ENCODE peak calls at places on chromosomes 6 and 20, in nine cellular contexts. T is CD8-positive, alpha-beta T cell; H is RWPE1; P is nephron progenitor cell; K is Panc1; Q is fibroblast of lung; G is Calu3; O is WERI-Rb-1; J is astrocyte of the cerebellum. W is an unnamed sample.

GRCh38 chr20:1734269-1734858 is 76.8 kb upstream of the SIRPG start:
- DNase-seq in T (peak), H (no peak), P (no peak), K (no peak), Q (no peak), G (no peak), O (no peak), J (no peak), W (no peak)

GRCh38 chr6:113630738-113631535 is 226.2 kb upstream of the MARCKS start:
- DNase-seq in T (no peak), H (no peak), P (no peak), K (no peak), Q (peak), G (no peak), O (no peak), J (no peak), W (no peak)

GRCh38 chr20:51287628-51288413 is 254.7 kb downstream of the NFATC2 start:
- DNase-seq in T (no peak), H (no peak), P (no peak), K (no peak), Q (no peak), G (no peak), O (no peak), J (no peak), W (no peak)

GRCh38 chr20:61567204-61567603 is 315.1 kb downstream of the CDH4 start:
- DNase-seq in T (no peak), H (no peak), P (no peak), K (no peak), Q (no peak), G (no peak), O (no peak), J (no peak), W (no peak)

GRCh38 chr20:64155258-64156135 is 8.8 kb upstream of the MYT1 start:
- DNase-seq in T (no peak), H (no peak), P (no peak), K (no peak), Q (no peak), G (no peak), O (peak), J (no peak), W (no peak)

GRCh38 chr6:10463491-10464481 is 48.9 kb upstream of the TFAP2A start:
- DNase-seq in T (no peak), H (no peak), P (no peak), K (no peak), Q (no peak), G (no peak), O (no peak), J (no peak), W (no peak)

GRCh38 chr6:7542878-7543394 is 1.5 kb downstream of the DSP start:
- DNase-seq in T (no peak), H (peak), P (peak), K (no peak), Q (no peak), G (peak), O (no peak), J (no peak), W (no peak)

GRCh38 chr6:139801571-139802321 is 427.3 kb upstream of the CITED2 start:
- DNase-seq in T (no peak), H (no peak), P (no peak), K (no peak), Q (peak), G (no peak), O (no peak), J (no peak), W (no peak)

GRCh38 chr6:34745277-34746103 is 11.8 kb upstream of the SNRPC start:
- DNase-seq in T (no peak), H (peak), P (no peak), K (no peak), Q (no peak), G (peak), O (no peak), J (no peak), W (no peak)

GRCh38 chr20:37941332-37941731 is 38.4 kb downstream of the VSTM2L start:
- DNase-seq in T (no peak), H (no peak), P (no peak), K (no peak), Q (no peak), G (peak), O (no peak), J (no peak), W (no peak)

GRCh38 chr20:23018432-23018831 is 16.7 kb upstream of the SSTR4 start:
- DNase-seq in T (no peak), H (no peak), P (no peak), K (no peak), Q (no peak), G (no peak), O (no peak), J (no peak), W (no peak)

GRCh38 chr6:76435174-76435573 is 362.7 kb upstream of the IMPG1 start:
- DNase-seq in T (no peak), H (no peak), P (no peak), K (no peak), Q (no peak), G (no peak), O (no peak), J (no peak), W (no peak)

GRCh38 chr6:17167327-17167979 is 65.6 kb downstream of the STMND1 start:
- DNase-seq in T (no peak), H (peak), P (peak), K (no peak), Q (peak), G (peak), O (peak), J (no peak), W (no peak)

GRCh38 chr6:134739299-134740090 is 210.4 kb downstream of the ALDH8A1 start:
- DNase-seq in T (no peak), H (peak), P (no peak), K (no peak), Q (peak), G (no peak), O (no peak), J (no peak), W (no peak)

GRCh38 chr6:90227165-90227564 is 69.5 kb downstream of the BACH2 start:
- DNase-seq in T (no peak), H (no peak), P (no peak), K (no peak), Q (no peak), G (no peak), O (no peak), J (no peak), W (no peak)

GRCh38 chr6:23477576-23477975 is 648.4 kb upstream of the NRSN1 start:
- DNase-seq in T (no peak), H (no peak), P (no peak), K (no peak), Q (peak), G (no peak), O (no peak), J (no peak), W (no peak)

GRCh38 chr6:36700812-36701211 is 3.2 kb downstream of the RAB44 start:
- DNase-seq in T (no peak), H (no peak), P (no peak), K (no peak), Q (no peak), G (no peak), O (no peak), J (no peak), W (no peak)

GRCh38 chr20:34871320-34871926 is 1.2 kb downstream of the GGT7 start:
- DNase-seq in T (no peak), H (no peak), P (no peak), K (no peak), Q (no peak), G (no peak), O (no peak), J (no peak), W (no peak)

GRCh38 chr6:156827382-156827781 is 50.2 kb downstream of the ARID1B start:
- DNase-seq in T (no peak), H (no peak), P (no peak), K (no peak), Q (peak), G (no peak), O (no peak), J (no peak), W (no peak)

GRCh38 chr20:63471002-63471718 is 1.3 kb downstream of the KCNQ2 start:
- DNase-seq in T (no peak), H (no peak), P (peak), K (no peak), Q (no peak), G (no peak), O (no peak), J (no peak), W (no peak)

GRCh38 chr6:41497994-41498393 is 48.2 kb upstream of the FOXP4 start:
- DNase-seq in T (no peak), H (no peak), P (no peak), K (no peak), Q (no peak), G (no peak), O (no peak), J (peak), W (no peak)

GRCh38 chr6:160424256-160424655 is 76.1 kb downstream of the SLC22A3 start:
- DNase-seq in T (no peak), H (peak), P (no peak), K (no peak), Q (no peak), G (no peak), O (no peak), J (no peak), W (no peak)

GRCh38 chr20:33072362-33072761 is 7.1 kb upstream of the BPIFB4 start:
- DNase-seq in T (no peak), H (no peak), P (no peak), K (no peak), Q (no peak), G (no peak), O (no peak), J (no peak), W (no peak)

GRCh38 chr20:4084096-4084495 is 68.7 kb upstream of the RNF24 start:
- DNase-seq in T (no peak), H (no peak), P (no peak), K (no peak), Q (no peak), G (no peak), O (no peak), J (no peak), W (no peak)

GRCh38 chr6:38603492-38603891 is 36.2 kb downstream of the BTBD9 start:
- DNase-seq in T (no peak), H (no peak), P (no peak), K (no peak), Q (no peak), G (no peak), O (no peak), J (no peak), W (no peak)

GRCh38 chr6:35181313-35181932 is 32.3 kb upstream of the SCUBE3 start:
- DNase-seq in T (no peak), H (no peak), P (no peak), K (no peak), Q (peak), G (no peak), O (no peak), J (no peak), W (peak)

GRCh38 chr6:139394027-139394649 is 19.7 kb upstream of the CITED2 start:
- DNase-seq in T (no peak), H (no peak), P (no peak), K (no peak), Q (no peak), G (no peak), O (no peak), J (no peak), W (no peak)

DNA sequence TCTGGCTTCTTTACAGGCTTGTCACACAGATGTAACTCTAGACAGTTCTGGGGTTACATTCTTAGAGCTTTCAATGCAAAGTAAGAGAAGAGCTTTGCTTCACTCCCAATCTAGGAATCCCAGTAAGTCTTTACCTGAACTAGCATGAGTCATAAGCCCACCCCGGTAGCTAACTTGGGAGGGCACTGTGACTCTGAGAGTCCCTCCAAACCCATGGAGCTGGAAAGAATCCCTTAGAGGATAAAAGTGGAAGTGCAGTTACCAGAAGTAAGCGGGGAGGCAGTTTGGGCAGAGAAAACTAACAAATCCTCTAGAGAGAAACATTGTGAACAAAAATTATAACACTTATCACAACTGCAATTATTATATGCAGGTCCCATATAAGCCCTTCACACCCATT is 84.0 kb upstream of the SMLR1 start:
- DNase-seq in T (no peak), H (no peak), P (no peak), K (no peak), Q (no peak), G (no peak), O (no peak), J (no peak), W (no peak)
- TF ChIP-seq CTCF in T (no peak), H (no peak), P (no peak), K (peak), Q (no peak), G (no peak), O (no peak), J (peak), W (no peak)

DNA sequence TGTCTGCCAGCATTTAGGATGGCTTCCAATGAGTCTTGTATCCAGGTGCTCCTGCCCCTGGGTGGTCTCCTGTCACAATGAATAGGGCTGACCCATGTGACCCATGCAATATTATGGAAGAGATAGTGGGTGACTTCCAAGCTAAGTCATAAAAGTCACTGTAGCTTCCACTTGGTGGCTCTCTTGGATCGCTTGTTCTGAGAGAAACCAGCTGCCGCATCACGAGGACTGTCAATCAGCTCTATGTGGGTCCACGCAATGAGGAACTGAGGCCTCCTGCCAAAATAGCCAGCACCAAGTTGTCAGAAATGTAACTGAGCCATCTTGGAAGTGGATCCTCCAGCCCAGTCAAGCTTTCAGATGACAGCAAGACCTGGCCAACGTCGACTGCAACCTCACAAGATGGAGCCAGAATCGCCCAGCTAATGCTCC is 14.9 kb upstream of the MATN4 start:
- DNase-seq in T (no peak), H (no peak), P (no peak), K (no peak), Q (peak), G (peak), O (peak), J (no peak), W (no peak)
- TF ChIP-seq CTCF in T (no peak), H (peak), P (no peak), K (peak), Q (no peak), G (peak), O (peak), J (no peak), W (no peak)

DNA sequence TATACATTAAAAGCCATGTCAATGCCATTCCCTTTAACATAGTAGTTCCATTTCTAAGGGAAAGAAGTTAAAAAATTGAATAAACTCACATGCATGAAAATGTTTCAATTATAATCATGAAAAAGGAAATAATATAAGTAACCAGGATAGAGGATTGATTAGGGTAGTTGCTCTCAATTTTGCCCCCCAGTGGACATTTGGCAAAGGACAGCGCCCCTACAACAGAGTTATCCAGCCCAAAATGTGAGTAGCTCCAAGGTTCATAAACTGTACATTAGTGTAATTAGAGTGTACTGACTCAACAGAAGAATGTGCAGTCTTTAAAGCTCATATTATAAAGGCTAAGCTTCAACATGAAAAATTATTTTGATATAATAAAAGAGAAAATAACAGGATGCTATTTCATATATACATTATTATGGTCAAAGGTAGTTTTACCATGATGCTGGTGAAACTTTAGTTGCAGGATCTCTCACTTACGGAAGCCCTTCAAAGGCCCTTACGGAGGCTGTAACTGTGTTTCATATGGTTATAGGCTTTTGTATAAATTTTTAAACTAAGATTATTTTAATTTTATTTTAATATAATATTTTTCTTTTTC is 403.4 kb downstream of the PLCB1 start:
- DNase-seq in T (no peak), H (peak), P (peak), K (no peak), Q (peak), G (peak), O (peak), J (no peak), W (no peak)
- TF ChIP-seq CTCF in T (no peak), H (peak), P (peak), K (peak), Q (peak), G (peak), O (peak), J (peak), W (peak)

GRCh38 chr20:58777657-58778056 is 73.0 kb downstream of the GNAS-AS1 start:
- DNase-seq in T (no peak), H (no peak), P (no peak), K (no peak), Q (no peak), G (no peak), O (no peak), J (no peak), W (no peak)

GRCh38 chr20:58774214-58774613 is 76.5 kb downstream of the GNAS-AS1 start:
- DNase-seq in T (no peak), H (no peak), P (no peak), K (no peak), Q (no peak), G (no peak), O (no peak), J (no peak), W (no peak)

GRCh38 chr20:58776109-58776508 is 74.6 kb downstream of the GNAS-AS1 start:
- DNase-seq in T (no peak), H (no peak), P (no peak), K (no peak), Q (no peak), G (no peak), O (no peak), J (no peak), W (no peak)

GRCh38 chr20:58775371-58775770 is 75.3 kb downstream of the GNAS-AS1 start:
- DNase-seq in T (no peak), H (no peak), P (no peak), K (no peak), Q (no peak), G (no peak), O (no peak), J (no peak), W (no peak)

DNA sequence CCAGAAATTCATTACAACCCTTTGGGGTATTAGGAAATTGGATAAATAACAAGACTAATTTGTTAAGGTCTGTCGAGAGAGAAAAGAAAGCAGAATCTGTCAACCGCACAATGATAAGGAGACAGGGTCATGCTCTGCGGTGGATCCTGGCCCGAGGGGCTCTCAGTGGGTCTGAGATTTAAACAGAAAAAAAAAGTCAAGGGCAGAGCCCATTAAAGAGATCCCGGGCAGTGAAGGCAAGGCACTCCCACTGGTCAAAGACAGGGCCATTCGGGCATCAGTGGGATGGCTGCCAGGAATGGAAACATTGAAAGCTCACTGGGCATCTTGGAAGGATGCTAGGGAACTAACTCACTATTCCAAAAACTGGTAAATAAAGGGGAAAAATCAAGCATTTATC is 77.9 kb downstream of the GNAS-AS1 start:
- DNase-seq in T (no peak), H (no peak), P (no peak), K (no peak), Q (no peak), G (no peak), O (no peak), J (no peak), W (no peak)
- TF ChIP-seq CTCF in T (no peak), H (no peak), P (no peak), K (no peak), Q (no peak), G (no peak), O (no peak), J (no peak), W (no peak)

DNA sequence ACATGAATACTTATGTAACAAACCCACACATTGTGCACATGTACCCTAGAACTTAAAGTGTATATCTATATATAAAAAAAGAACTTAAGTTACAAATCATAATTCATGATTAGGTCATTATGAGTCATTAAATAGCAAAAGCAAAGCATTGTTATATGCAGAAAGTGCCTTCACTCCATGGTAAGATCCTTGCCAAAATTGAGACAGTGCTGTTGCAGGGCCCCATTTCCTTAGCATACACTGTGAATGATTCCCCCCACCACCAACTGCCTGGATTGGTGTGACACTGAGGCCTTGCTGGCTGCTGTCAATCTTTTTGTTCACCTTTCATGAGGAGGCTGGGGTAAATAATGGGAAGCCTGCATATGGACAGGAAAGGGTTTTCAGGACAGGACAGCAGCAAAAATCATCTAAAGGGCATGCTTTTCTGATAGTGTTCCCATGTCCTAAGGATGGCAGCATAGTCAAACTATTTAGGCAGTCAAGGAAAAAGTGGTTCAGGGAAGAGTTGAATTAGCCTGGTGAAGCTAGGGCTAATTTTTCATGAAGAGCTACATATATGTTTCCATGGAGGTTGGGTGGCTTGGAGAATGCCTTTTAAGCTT is 188.2 kb upstream of the ASCC3 start:
- DNase-seq in T (no peak), H (peak), P (no peak), K (no peak), Q (no peak), G (no peak), O (no peak), J (no peak), W (no peak)
- TF ChIP-seq CTCF in T (no peak), H (no peak), P (no peak), K (no peak), Q (no peak), G (no peak), O (no peak), J (no peak), W (no peak)